ENCODE peak calls at places on chromosome 22, in four cellular contexts. One of them, this sample, is unnamed.

GRCh38 chr22:18095101-18095805 is 15.4 kb upstream of the TUBA8 start:
- DNase-seq in K562: no peak
- DNase-seq in HepG2: no peak
- DNase-seq in GM12878: no peak
- DNase-seq in this sample: no peak

GRCh38 chr22:23769321-23769965 is 1.7 kb upstream of the CHCHD10 start:
- DNase-seq in K562: no peak
- DNase-seq in HepG2: no peak
- DNase-seq in GM12878: no peak
- DNase-seq in this sample: no peak

GRCh38 chr22:23060612-23061400 is 9.5 kb upstream of the GNAZ start:
- DNase-seq in K562: peak
- DNase-seq in HepG2: no peak
- DNase-seq in GM12878: no peak
- DNase-seq in this sample: no peak

GRCh38 chr22:37804502-37804885 is 3.2 kb upstream of the GCAT start:
- DNase-seq in K562: no peak
- DNase-seq in HepG2: no peak
- DNase-seq in GM12878: no peak
- DNase-seq in this sample: no peak

GRCh38 chr22:47300698-47301405 is 538.4 kb downstream of the TBC1D22A start:
- DNase-seq in K562: no peak
- DNase-seq in HepG2: no peak
- DNase-seq in GM12878: no peak
- DNase-seq in this sample: no peak

GRCh38 chr22:46678003-46678657 is 57.9 kb downstream of the GRAMD4 start:
- DNase-seq in K562: no peak
- DNase-seq in HepG2: no peak
- DNase-seq in GM12878: no peak
- DNase-seq in this sample: no peak

GRCh38 chr22:31248965-31249940 is 37.2 kb downstream of the LIMK2 start:
- DNase-seq in K562: no peak
- DNase-seq in HepG2: no peak
- DNase-seq in GM12878: no peak
- DNase-seq in this sample: no peak

GRCh38 chr22:17369553-17370035 is 334 bp downstream of the CECR2 start:
- DNase-seq in K562: no peak
- DNase-seq in HepG2: no peak
- DNase-seq in GM12878: no peak
- DNase-seq in this sample: peak

GRCh38 chr22:36447634-36448033 is 33.8 kb downstream of the TXN2 start:
- DNase-seq in K562: no peak
- DNase-seq in HepG2: no peak
- DNase-seq in GM12878: no peak
- DNase-seq in this sample: no peak

GRCh38 chr22:46090051-46090591 is 60.2 kb upstream of the PPARA start:
- DNase-seq in K562: no peak
- DNase-seq in HepG2: no peak
- DNase-seq in GM12878: no peak
- DNase-seq in this sample: no peak

GRCh38 chr22:35126993-35127392 is 61.0 kb downstream of the ISX start:
- DNase-seq in K562: no peak
- DNase-seq in HepG2: no peak
- DNase-seq in GM12878: peak
- DNase-seq in this sample: no peak

GRCh38 chr22:36422287-36423014 is 34.7 kb upstream of the MYH9 start:
- DNase-seq in K562: no peak
- DNase-seq in HepG2: peak
- DNase-seq in GM12878: no peak
- DNase-seq in this sample: no peak

GRCh38 chr22:23840026-23840425 is 1.2 kb upstream of the DERL3 start:
- DNase-seq in K562: no peak
- DNase-seq in HepG2: no peak
- DNase-seq in GM12878: no peak
- DNase-seq in this sample: no peak

GRCh38 chr22:34429314-34429713 is 509.0 kb upstream of the LARGE1 start:
- DNase-seq in K562: no peak
- DNase-seq in HepG2: no peak
- DNase-seq in GM12878: no peak
- DNase-seq in this sample: no peak

GRCh38 chr22:23187871-23188700 is 7.8 kb downstream of the BCR start:
- DNase-seq in K562: peak
- DNase-seq in HepG2: no peak
- DNase-seq in GM12878: no peak
- DNase-seq in this sample: no peak

GRCh38 chr22:27314276-27314807 is 487.2 kb downstream of the MN1 start:
- DNase-seq in K562: peak
- DNase-seq in HepG2: no peak
- DNase-seq in GM12878: no peak
- DNase-seq in this sample: no peak

GRCh38 chr22:31238057-31238456 is 26.0 kb downstream of the LIMK2 start:
- DNase-seq in K562: no peak
- DNase-seq in HepG2: no peak
- DNase-seq in GM12878: no peak
- DNase-seq in this sample: no peak

GRCh38 chr22:46696225-46696518 is 41.9 kb downstream of the CERK start:
- DNase-seq in K562: no peak
- DNase-seq in HepG2: no peak
- DNase-seq in GM12878: no peak
- DNase-seq in this sample: no peak

GRCh38 chr22:37196539-37197450 is 8.7 kb upstream of the C1QTNF6 start:
- DNase-seq in K562: no peak
- DNase-seq in HepG2: peak
- DNase-seq in GM12878: no peak
- DNase-seq in this sample: no peak

GRCh38 chr22:31295831-31296230 is 3.5 kb upstream of the PIK3IP1 start:
- DNase-seq in K562: no peak
- DNase-seq in HepG2: no peak
- DNase-seq in GM12878: no peak
- DNase-seq in this sample: no peak

GRCh38 chr22:47194476-47195155 is 432.2 kb downstream of the TBC1D22A start:
- DNase-seq in K562: no peak
- DNase-seq in HepG2: no peak
- DNase-seq in GM12878: no peak
- DNase-seq in this sample: no peak

GRCh38 chr22:41746563-41747400 is 47.5 kb downstream of the MEI1 start:
- DNase-seq in K562: peak
- DNase-seq in HepG2: peak
- DNase-seq in GM12878: peak
- DNase-seq in this sample: peak

GRCh38 chr22:17217179-17217578 is 2.1 kb downstream of the ADA2 start:
- DNase-seq in K562: no peak
- DNase-seq in HepG2: no peak
- DNase-seq in GM12878: no peak
- DNase-seq in this sample: no peak

GRCh38 chr22:24088796-24089195 is 77.7 kb downstream of the CABIN1 start:
- DNase-seq in K562: no peak
- DNase-seq in HepG2: no peak
- DNase-seq in GM12878: no peak
- DNase-seq in this sample: no peak

GRCh38 chr22:23526588-23527315 is 53.3 kb downstream of the IGLL1 start:
- DNase-seq in K562: no peak
- DNase-seq in HepG2: no peak
- DNase-seq in GM12878: no peak
- DNase-seq in this sample: no peak

GRCh38 chr22:37485714-37486223 is 415 bp downstream of the MFNG start:
- DNase-seq in K562: no peak
- DNase-seq in HepG2: no peak
- DNase-seq in GM12878: no peak
- DNase-seq in this sample: no peak

GRCh38 chr22:45774016-45774670 is 102.5 kb downstream of the ATXN10 start:
- DNase-seq in K562: no peak
- DNase-seq in HepG2: no peak
- DNase-seq in GM12878: no peak
- DNase-seq in this sample: no peak

GRCh38 chr22:37894939-37895670 is 11.0 kb upstream of the MICALL1 start:
- DNase-seq in K562: no peak
- DNase-seq in HepG2: no peak
- DNase-seq in GM12878: no peak
- DNase-seq in this sample: no peak

GRCh38 chr22:41732096-41732772 is 32.9 kb downstream of the MEI1 start:
- DNase-seq in K562: no peak
- DNase-seq in HepG2: no peak
- DNase-seq in GM12878: no peak
- DNase-seq in this sample: no peak

GRCh38 chr22:22712092-22712658 is 67.8 kb downstream of the GGTLC2 start:
- DNase-seq in K562: no peak
- DNase-seq in HepG2: no peak
- DNase-seq in GM12878: no peak
- DNase-seq in this sample: no peak

GRCh38 chr22:22556578-22556977 is 2.5 kb downstream of the PRAME start:
- DNase-seq in K562: peak
- DNase-seq in HepG2: no peak
- DNase-seq in GM12878: no peak
- DNase-seq in this sample: no peak

GRCh38 chr22:35561796-35562526 is 21.3 kb downstream of the RASD2 start:
- DNase-seq in K562: peak
- DNase-seq in HepG2: no peak
- DNase-seq in GM12878: no peak
- DNase-seq in this sample: peak

GRCh38 chr22:37822079-37822833 is 926 bp upstream of the GALR3 start:
- DNase-seq in K562: no peak
- DNase-seq in HepG2: peak
- DNase-seq in GM12878: no peak
- DNase-seq in this sample: no peak

GRCh38 chr22:32986773-32987050 is 71.5 kb downstream of the SYN3 start:
- DNase-seq in K562: no peak
- DNase-seq in HepG2: no peak
- DNase-seq in GM12878: no peak
- DNase-seq in this sample: no peak

GRCh38 chr22:19874307-19875060 is 19.8 kb upstream of the GNB1L start:
- DNase-seq in K562: no peak
- DNase-seq in HepG2: no peak
- DNase-seq in GM12878: no peak
- DNase-seq in this sample: no peak
- TF ChIP-seq SP1 in K562: no peak
- TF ChIP-seq SP1 in HepG2: no peak
- TF ChIP-seq SP1 in GM12878: no peak
- TF ChIP-seq SP1 in this sample: no peak

GRCh38 chr22:43409800-43410199 is 2.0 kb upstream of the MPPED1 start:
- DNase-seq in K562: no peak
- DNase-seq in HepG2: no peak
- DNase-seq in GM12878: no peak
- DNase-seq in this sample: no peak

GRCh38 chr22:43409046-43409445 is 2.8 kb upstream of the MPPED1 start:
- DNase-seq in K562: no peak
- DNase-seq in HepG2: no peak
- DNase-seq in GM12878: no peak
- DNase-seq in this sample: no peak

GRCh38 chr22:43408009-43408408 is 3.8 kb upstream of the MPPED1 start:
- DNase-seq in K562: no peak
- DNase-seq in HepG2: peak
- DNase-seq in GM12878: no peak
- DNase-seq in this sample: no peak

GRCh38 chr22:43406186-43406790 is 5.5 kb upstream of the MPPED1 start:
- DNase-seq in K562: no peak
- DNase-seq in HepG2: no peak
- DNase-seq in GM12878: no peak
- DNase-seq in this sample: no peak

DNA sequence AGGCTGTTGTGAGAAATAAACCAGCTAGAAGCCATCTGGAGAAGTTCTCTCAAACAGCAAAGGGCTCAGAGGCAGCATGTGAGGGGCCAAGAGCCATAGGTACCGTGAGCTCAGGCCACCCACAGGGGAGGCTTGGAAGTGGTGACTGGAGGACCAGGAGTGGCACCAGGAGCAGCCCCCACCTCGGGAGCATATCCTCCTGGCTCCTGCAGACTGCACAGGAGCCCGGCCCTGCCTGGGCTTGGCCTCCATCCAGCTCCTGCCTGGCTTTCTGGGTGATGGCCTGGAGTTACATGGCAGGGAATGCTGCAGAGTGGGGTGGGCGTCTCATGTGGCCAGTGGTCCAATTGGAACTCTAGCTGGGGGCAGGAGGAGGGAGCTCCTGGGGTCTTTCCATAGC is 4.2 kb upstream of the MPPED1 start:
- DNase-seq in K562: no peak
- DNase-seq in HepG2: no peak
- DNase-seq in GM12878: no peak
- DNase-seq in this sample: no peak
- TF ChIP-seq FOXK2 in K562: no peak
- TF ChIP-seq FOXK2 in HepG2: no peak
- TF ChIP-seq FOXK2 in GM12878: no peak
- TF ChIP-seq FOXK2 in this sample: no peak

DNA sequence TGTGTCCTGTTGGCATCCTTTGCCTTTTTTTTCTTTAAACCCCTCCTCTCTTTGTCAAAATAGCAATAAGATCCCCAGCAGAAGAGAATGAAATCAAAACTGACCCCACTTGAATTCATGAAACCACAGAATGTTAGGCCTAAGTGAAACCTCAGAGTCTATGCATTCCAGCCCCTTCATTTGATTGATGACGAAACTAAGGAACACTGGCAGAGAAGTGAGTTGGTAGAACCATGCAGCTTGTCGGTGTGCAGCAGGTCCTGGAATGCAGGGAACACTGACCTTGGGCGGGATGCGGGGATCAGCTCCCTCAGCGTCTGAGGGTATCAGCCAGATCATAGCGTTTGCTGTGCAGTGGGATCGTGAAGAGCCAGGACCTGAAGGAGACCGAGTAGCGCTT is 57.5 kb downstream of the GRK3 start:
- DNase-seq in K562: no peak
- DNase-seq in HepG2: no peak
- DNase-seq in GM12878: no peak
- DNase-seq in this sample: no peak
- TF ChIP-seq SP1 in K562: no peak
- TF ChIP-seq SP1 in HepG2: no peak
- TF ChIP-seq SP1 in GM12878: no peak
- TF ChIP-seq SP1 in this sample: no peak

DNA sequence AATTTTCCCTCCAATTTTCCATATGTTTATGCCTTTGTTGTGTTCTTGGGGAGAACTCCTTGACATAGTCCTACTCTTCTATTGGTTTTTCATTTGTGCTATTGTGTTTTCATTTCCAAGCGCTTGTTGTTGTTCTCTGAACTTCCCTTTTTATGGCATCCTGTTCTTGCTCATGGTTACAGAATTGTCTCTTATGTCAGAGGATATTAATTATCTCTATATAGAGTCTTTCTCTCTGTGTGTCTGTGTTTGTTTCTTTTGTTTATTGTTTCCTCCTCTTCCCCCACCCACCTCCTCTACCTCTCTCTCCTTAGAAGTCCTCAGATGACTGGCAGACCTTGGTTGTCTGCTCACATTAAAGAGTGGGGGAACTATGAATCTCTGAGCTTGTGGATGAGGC is 69.9 kb downstream of the HORMAD2 start:
- DNase-seq in K562: no peak
- DNase-seq in HepG2: no peak
- DNase-seq in GM12878: no peak
- DNase-seq in this sample: no peak
- TF ChIP-seq FOXK2 in K562: no peak
- TF ChIP-seq FOXK2 in HepG2: no peak
- TF ChIP-seq FOXK2 in GM12878: no peak
- TF ChIP-seq FOXK2 in this sample: no peak

GRCh38 chr22:39348909-39349505 is 784 bp upstream of the SYNGR1 start:
- DNase-seq in K562: no peak
- DNase-seq in HepG2: no peak
- DNase-seq in GM12878: no peak
- DNase-seq in this sample: no peak
- TF ChIP-seq SP1 in K562: no peak
- TF ChIP-seq SP1 in HepG2: no peak
- TF ChIP-seq SP1 in GM12878: no peak
- TF ChIP-seq SP1 in this sample: no peak

This sample was measured in HEK293T.